ENCODE peak calls at places on chromosome 18, in eight cellular contexts. M, R, A, C, E, B, L and H are unnamed samples.

GRCh38 chr18:2223859-2224258 is 347.4 kb downstream of the METTL4 start:
- DNase-seq in M (no peak), R (peak), A (peak), C (no peak), E (no peak), B (peak), L (peak), H (no peak)

GRCh38 chr18:37320320-37320719 is 245.3 kb downstream of the CELF4 start:
- DNase-seq in M (no peak), R (no peak), A (no peak), C (no peak), E (no peak), B (no peak), L (no peak), H (no peak)

GRCh38 chr18:61464551-61465102 is 131.4 kb downstream of the CDH20 start:
- DNase-seq in M (peak), R (peak), A (no peak), C (no peak), E (no peak), B (no peak), L (no peak), H (no peak)

GRCh38 chr18:58087928-58088722 is 44.1 kb downstream of the NEDD4L start:
- DNase-seq in M (peak), R (no peak), A (no peak), C (no peak), E (no peak), B (no peak), L (peak), H (no peak)

GRCh38 chr18:69484699-69485396 is 84.2 kb downstream of the DOK6 start:
- DNase-seq in M (no peak), R (peak), A (peak), C (no peak), E (no peak), B (no peak), L (peak), H (peak)

GRCh38 chr18:37570336-37570930 is 4.8 kb upstream of the CELF4 start:
- DNase-seq in M (no peak), R (no peak), A (no peak), C (no peak), E (no peak), B (no peak), L (peak), H (no peak)

GRCh38 chr18:45666520-45666919 is 51.2 kb downstream of the SLC14A2 start:
- DNase-seq in M (no peak), R (no peak), A (no peak), C (no peak), E (no peak), B (no peak), L (no peak), H (no peak)

GRCh38 chr18:24544141-24544498 is 83.7 kb downstream of the HRH4 start:
- DNase-seq in M (peak), R (peak), A (peak), C (no peak), E (no peak), B (peak), L (peak), H (peak)

GRCh38 chr18:31687016-31687415 is 2.6 kb upstream of the B4GALT6 start:
- DNase-seq in M (no peak), R (no peak), A (no peak), C (no peak), E (no peak), B (no peak), L (no peak), H (no peak)

GRCh38 chr18:62788891-62789290 is 73.5 kb downstream of the PHLPP1 start:
- DNase-seq in M (peak), R (peak), A (peak), C (no peak), E (no peak), B (no peak), L (no peak), H (no peak)